ENCODE peak calls at places on chromosomes 7 and 10, in six cellular contexts. One of them, this sample, is unnamed.

GRCh38 chr7:36961097-36961496 is 236.8 kb upstream of the AOAH start:
- DNase-seq in aorta: no peak
- DNase-seq in AG08395: no peak
- DNase-seq in tibial artery: no peak
- DNase-seq in CD8-positive, alpha-beta T cell: no peak
- DNase-seq in right atrium auricular region: no peak
- DNase-seq in this sample: no peak

GRCh38 chr7:36224916-36225858 is 72.1 kb downstream of the EEPD1 start:
- DNase-seq in CD8-positive, alpha-beta T cell: no peak
- DNase-seq in AG08395: no peak
- DNase-seq in aorta: no peak
- DNase-seq in right atrium auricular region: no peak
- DNase-seq in tibial artery: no peak
- DNase-seq in this sample: no peak

GRCh38 chr10:85047170-85047834 is 718.9 kb downstream of the CCSER2 start:
- DNase-seq in tibial artery: no peak
- DNase-seq in right atrium auricular region: no peak
- DNase-seq in AG08395: no peak
- DNase-seq in CD8-positive, alpha-beta T cell: no peak
- DNase-seq in aorta: no peak
- DNase-seq in this sample: no peak

GRCh38 chr7:115208710-115209540 is 287.0 kb downstream of the MDFIC start:
- DNase-seq in CD8-positive, alpha-beta T cell: no peak
- DNase-seq in tibial artery: no peak
- DNase-seq in right atrium auricular region: no peak
- DNase-seq in AG08395: no peak
- DNase-seq in aorta: no peak
- DNase-seq in this sample: no peak

GRCh38 chr7:2138146-2138765 is 94.5 kb downstream of the MAD1L1 start:
- DNase-seq in aorta: no peak
- DNase-seq in right atrium auricular region: no peak
- DNase-seq in CD8-positive, alpha-beta T cell: peak
- DNase-seq in AG08395: no peak
- DNase-seq in tibial artery: no peak
- DNase-seq in this sample: no peak

GRCh38 chr7:6346581-6346980 is 74.2 kb upstream of the CYTH3 start:
- DNase-seq in right atrium auricular region: no peak
- DNase-seq in tibial artery: no peak
- DNase-seq in aorta: no peak
- DNase-seq in CD8-positive, alpha-beta T cell: no peak
- DNase-seq in AG08395: no peak
- DNase-seq in this sample: no peak

GRCh38 chr10:113326160-113327111 is 226.4 kb upstream of the HABP2 start:
- DNase-seq in AG08395: peak
- DNase-seq in tibial artery: peak
- DNase-seq in CD8-positive, alpha-beta T cell: no peak
- DNase-seq in aorta: peak
- DNase-seq in right atrium auricular region: peak
- DNase-seq in this sample: no peak

GRCh38 chr7:106840342-106840741 is 24.7 kb upstream of the PIK3CG start:
- DNase-seq in tibial artery: no peak
- DNase-seq in aorta: no peak
- DNase-seq in CD8-positive, alpha-beta T cell: no peak
- DNase-seq in AG08395: peak
- DNase-seq in right atrium auricular region: no peak
- DNase-seq in this sample: no peak

GRCh38 chr7:93262535-93262934 is 30.4 kb downstream of the VPS50 start:
- DNase-seq in right atrium auricular region: no peak
- DNase-seq in CD8-positive, alpha-beta T cell: no peak
- DNase-seq in AG08395: no peak
- DNase-seq in tibial artery: no peak
- DNase-seq in aorta: no peak
- DNase-seq in this sample: no peak

GRCh38 chr10:412109-412508 is 276.9 kb downstream of the ZMYND11 start:
- DNase-seq in AG08395: no peak
- DNase-seq in right atrium auricular region: no peak
- DNase-seq in CD8-positive, alpha-beta T cell: no peak
- DNase-seq in tibial artery: no peak
- DNase-seq in aorta: no peak
- DNase-seq in this sample: no peak

GRCh38 chr7:17898111-17898510 is 42.2 kb downstream of the SNX13 start:
- DNase-seq in CD8-positive, alpha-beta T cell: no peak
- DNase-seq in AG08395: no peak
- DNase-seq in aorta: no peak
- DNase-seq in tibial artery: no peak
- DNase-seq in right atrium auricular region: no peak
- DNase-seq in this sample: no peak

GRCh38 chr10:34907743-34908425 is 92.8 kb upstream of the PARD3 start:
- DNase-seq in CD8-positive, alpha-beta T cell: no peak
- DNase-seq in tibial artery: no peak
- DNase-seq in AG08395: no peak
- DNase-seq in right atrium auricular region: no peak
- DNase-seq in aorta: no peak
- DNase-seq in this sample: no peak

GRCh38 chr7:18459439-18459838 is 36.1 kb upstream of the HDAC9 start:
- DNase-seq in right atrium auricular region: no peak
- DNase-seq in CD8-positive, alpha-beta T cell: no peak
- DNase-seq in aorta: no peak
- DNase-seq in tibial artery: no peak
- DNase-seq in AG08395: no peak
- DNase-seq in this sample: no peak

GRCh38 chr10:109591631-109592030 is 331.7 kb downstream of the XPNPEP1 start:
- DNase-seq in aorta: no peak
- DNase-seq in tibial artery: no peak
- DNase-seq in AG08395: no peak
- DNase-seq in CD8-positive, alpha-beta T cell: no peak
- DNase-seq in right atrium auricular region: no peak
- DNase-seq in this sample: no peak

GRCh38 chr7:30963842-30964241 is at the start of gene GHRHR:
- DNase-seq in CD8-positive, alpha-beta T cell: no peak
- DNase-seq in aorta: no peak
- DNase-seq in tibial artery: no peak
- DNase-seq in right atrium auricular region: no peak
- DNase-seq in AG08395: no peak
- DNase-seq in this sample: no peak

GRCh38 chr10:113523071-113523470 is 29.8 kb upstream of the HABP2 start:
- DNase-seq in tibial artery: no peak
- DNase-seq in right atrium auricular region: no peak
- DNase-seq in AG08395: no peak
- DNase-seq in CD8-positive, alpha-beta T cell: no peak
- DNase-seq in aorta: no peak
- DNase-seq in this sample: no peak

GRCh38 chr7:5695037-5695708 is 86.3 kb downstream of the RNF216 start:
- DNase-seq in aorta: peak
- DNase-seq in right atrium auricular region: no peak
- DNase-seq in tibial artery: peak
- DNase-seq in CD8-positive, alpha-beta T cell: peak
- DNase-seq in AG08395: peak
- DNase-seq in this sample: no peak

GRCh38 chr10:127370601-127371000 is 174.2 kb upstream of the INSYN2A start:
- DNase-seq in AG08395: no peak
- DNase-seq in CD8-positive, alpha-beta T cell: no peak
- DNase-seq in aorta: no peak
- DNase-seq in tibial artery: no peak
- DNase-seq in right atrium auricular region: no peak
- DNase-seq in this sample: no peak

GRCh38 chr10:60384708-60385398 is 4.8 kb downstream of the ANK3 start:
- DNase-seq in CD8-positive, alpha-beta T cell: no peak
- DNase-seq in right atrium auricular region: no peak
- DNase-seq in AG08395: peak
- DNase-seq in aorta: peak
- DNase-seq in tibial artery: no peak
- DNase-seq in this sample: no peak

GRCh38 chr7:148700693-148701092 is 2.0 kb downstream of the CUL1 start:
- DNase-seq in tibial artery: no peak
- DNase-seq in aorta: no peak
- DNase-seq in CD8-positive, alpha-beta T cell: peak
- DNase-seq in AG08395: peak
- DNase-seq in right atrium auricular region: no peak
- DNase-seq in this sample: no peak

GRCh38 chr10:96448021-96448457 is 65.7 kb downstream of the TLL2 start:
- DNase-seq in tibial artery: no peak
- DNase-seq in right atrium auricular region: no peak
- DNase-seq in CD8-positive, alpha-beta T cell: no peak
- DNase-seq in AG08395: no peak
- DNase-seq in aorta: no peak
- DNase-seq in this sample: no peak

This sample was measured in endothelial cell.